ENCODE peak calls at places on chromosomes 4 and X, in four cellular contexts. N is psoas muscle; D is stimulated activated CD8-positive, alpha-beta memory T cell treated with anti-CD3 and anti-CD28 coated beads, Interleukin-4, amount 100 ng/mL, for 4 hours; O is fibroblast of the aortic adventitia. F is an unnamed sample.

GRCh38 chr4:148442830-148443549 is 776 bp upstream of the NR3C2 start:
- DNase-seq in N (peak; percentile 35), D (no peak), O (peak; percentile 15), F (no peak)

GRCh38 chrX:48961585-48962091 is 4.2 kb upstream of the OTUD5 start:
- DNase-seq in N (no peak), D (no peak), O (peak; percentile 77), F (no peak)

GRCh38 chr4:182240161-182241130 is 2.8 kb upstream of the TENM3 start:
- DNase-seq in N (no peak), D (no peak), O (peak; percentile 91), F (no peak)

GRCh38 chr4:61231421-61231820 is 31.3 kb downstream of the ADGRL3 start:
- DNase-seq in N (no peak), D (no peak), O (no peak), F (no peak)

GRCh38 chr4:5798447-5798846 is 87.4 kb downstream of the EVC start:
- DNase-seq in N (no peak), D (no peak), O (peak; percentile 36), F (no peak)

GRCh38 chr4:13555325-13555724 is 11.0 kb upstream of the NKX3-2 start:
- DNase-seq in N (no peak), D (no peak), O (no peak), F (no peak)

GRCh38 chr4:87375719-87376291 is 15.2 kb downstream of the HSD17B11 start:
- DNase-seq in N (no peak), D (no peak), O (peak; percentile 94), F (no peak)

GRCh38 chr4:13543648-13544555 is at the start of gene NKX3-2:
- DNase-seq in N (no peak), D (no peak), O (no peak), F (no peak)

GRCh38 chr4:3257691-3258482 is 8.9 kb downstream of the MSANTD1 start:
- DNase-seq in N (peak; percentile 10), D (no peak), O (peak; percentile 44), F (no peak)

GRCh38 chr4:24644983-24645764 is 60.8 kb upstream of the DHX15 start:
- DNase-seq in N (no peak), D (no peak), O (peak; percentile 51), F (no peak)

GRCh38 chr4:122901621-122902020 is 20.8 kb downstream of the NUDT6 start:
- DNase-seq in N (no peak), D (no peak), O (peak; percentile 50), F (no peak)

GRCh38 chrX:139776614-139777013 is 68.6 kb upstream of the MCF2 start:
- DNase-seq in N (no peak), D (no peak), O (no peak), F (no peak)

GRCh38 chr4:174423257-174423944 is 98.9 kb downstream of the HPGD start:
- DNase-seq in N (peak; percentile 15), D (no peak), O (peak; percentile 76), F (no peak)

GRCh38 chr4:870951-871350 is 45.0 kb upstream of the CPLX1 start:
- DNase-seq in N (no peak), D (no peak), O (no peak), F (no peak)

GRCh38 chr4:100547541-100548208 is 29.9 kb upstream of the EMCN start:
- DNase-seq in N (no peak), D (no peak), O (no peak), F (no peak)

GRCh38 chr4:100286601-100287000 is 96.3 kb upstream of the DDIT4L start:
- DNase-seq in N (no peak), D (no peak), O (no peak), F (no peak)

GRCh38 chrX:100494570-100494969 is 84.5 kb upstream of the PCDH19 start:
- DNase-seq in N (no peak), D (no peak), O (no peak), F (no peak)

GRCh38 chr4:83115656-83116285 is 1.2 kb upstream of the PLAC8 start:
- DNase-seq in N (no peak), D (no peak), O (no peak), F (no peak)

GRCh38 chr4:13920901-13921300 is 293.4 kb upstream of the BOD1L1 start:
- DNase-seq in N (peak; percentile 16), D (no peak), O (peak; percentile 100), F (no peak)

GRCh38 chr4:3464349-3464905 is 1.3 kb downstream of the DOK7 start:
- DNase-seq in N (peak; percentile 18), D (no peak), O (no peak), F (no peak)

GRCh38 chrX:120604359-120604782 is 470 bp downstream of the MCTS1 start:
- DNase-seq in N (no peak), D (no peak), O (peak; percentile 51), F (no peak)

GRCh38 chr4:13523105-13523477 is 21.2 kb downstream of the NKX3-2 start:
- DNase-seq in N (no peak), D (no peak), O (no peak), F (no peak)

GRCh38 chr4:150591284-150591874 is 9.4 kb downstream of the MAB21L2 start:
- DNase-seq in N (no peak), D (no peak), O (no peak), F (no peak)

GRCh38 chrX:48003367-48003757 is 427 bp downstream of the ZNF182 start:
- DNase-seq in N (no peak), D (no peak), O (no peak), F (no peak)

GRCh38 chrX:1526565-1526964 is 10.4 kb downstream of the P2RY8 start:
- DNase-seq in N (no peak), D (no peak), O (no peak), F (no peak)

GRCh38 chrX:153398275-153398960 is 2.7 kb downstream of the PNMA6E start:
- DNase-seq in N (no peak), D (no peak), O (no peak), F (no peak)

F was measured in activated CD8-positive, alpha-beta memory T cell treated with anti-CD3 and anti-CD28 coated beads for 1 hour.